ENCODE peak calls at places on chromosomes 13 and 19, in four cellular contexts. One of them, this sample, is unnamed.

GRCh38 chr19:14449321-14449720 is 16.2 kb downstream of the PKN1 start:
- DNase-seq in IMR-90: no peak
- DNase-seq in K562: no peak
- DNase-seq in GM12878: no peak
- DNase-seq in this sample: no peak

GRCh38 chr13:82636119-82636518 is 1246.2 kb downstream of the SLITRK1 start:
- DNase-seq in IMR-90: peak
- DNase-seq in K562: no peak
- DNase-seq in GM12878: no peak
- DNase-seq in this sample: no peak

GRCh38 chr13:103297083-103297482 is 230.9 kb upstream of the SLC10A2 start:
- DNase-seq in IMR-90: no peak
- DNase-seq in K562: no peak
- DNase-seq in GM12878: no peak
- DNase-seq in this sample: no peak

GRCh38 chr13:40519637-40520036 is 146.8 kb downstream of the FOXO1 start:
- DNase-seq in IMR-90: no peak
- DNase-seq in K562: no peak
- DNase-seq in GM12878: no peak
- DNase-seq in this sample: no peak

GRCh38 chr19:30344446-30345425 is 27.4 kb upstream of the ZNF536 start:
- DNase-seq in IMR-90: no peak
- DNase-seq in K562: no peak
- DNase-seq in GM12878: no peak
- DNase-seq in this sample: no peak

GRCh38 chr19:57302020-57302465 is 18.2 kb upstream of the ZNF543 start:
- DNase-seq in IMR-90: peak
- DNase-seq in K562: no peak
- DNase-seq in GM12878: no peak
- DNase-seq in this sample: no peak

GRCh38 chr19:49771674-49772139 is 4.9 kb downstream of the AP2A1 start:
- DNase-seq in IMR-90: no peak
- DNase-seq in K562: no peak
- DNase-seq in GM12878: no peak
- DNase-seq in this sample: no peak

GRCh38 chr19:40300668-40301067 is 15.5 kb upstream of the AKT2 start:
- DNase-seq in IMR-90: no peak
- DNase-seq in K562: no peak
- DNase-seq in GM12878: no peak
- DNase-seq in this sample: no peak

GRCh38 chr19:44803442-44804428 is 5.2 kb upstream of the BCAM start:
- DNase-seq in IMR-90: no peak
- DNase-seq in K562: no peak
- DNase-seq in GM12878: no peak
- DNase-seq in this sample: no peak

GRCh38 chr19:823565-824121 is 1.9 kb upstream of the PLPPR3 start:
- DNase-seq in IMR-90: no peak
- DNase-seq in K562: peak
- DNase-seq in GM12878: no peak
- DNase-seq in this sample: no peak

GRCh38 chr13:28425796-28426195 is 69.1 kb downstream of the FLT1 start:
- DNase-seq in IMR-90: peak
- DNase-seq in K562: no peak
- DNase-seq in GM12878: no peak
- DNase-seq in this sample: no peak

GRCh38 chr13:28421674-28422410 is 73.1 kb downstream of the FLT1 start:
- DNase-seq in IMR-90: no peak
- DNase-seq in K562: no peak
- DNase-seq in GM12878: no peak
- DNase-seq in this sample: no peak

DNA sequence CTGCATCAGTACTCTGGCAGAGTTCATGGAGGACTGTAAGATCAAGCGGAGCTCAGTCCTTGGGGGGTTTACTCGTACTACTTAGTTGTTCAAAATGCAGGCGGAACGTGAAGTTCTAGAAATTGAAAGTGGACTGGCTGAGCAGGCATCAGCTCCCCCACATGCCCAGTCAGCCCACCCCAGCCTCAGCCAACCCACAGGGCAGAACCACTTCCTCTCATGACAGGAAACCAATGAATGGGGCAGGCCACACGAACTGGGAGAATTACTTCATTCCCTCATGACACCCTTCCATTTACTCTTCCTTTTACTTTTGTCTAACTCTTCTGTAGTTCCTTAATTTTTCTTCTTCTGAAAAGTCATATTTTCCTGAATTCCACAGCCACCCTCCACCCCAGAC is 71.9 kb downstream of the FLT1 start:
- DNase-seq in IMR-90: no peak
- DNase-seq in K562: no peak
- DNase-seq in GM12878: peak
- DNase-seq in this sample: no peak
- TF ChIP-seq FOS in IMR-90: no peak
- TF ChIP-seq FOS in K562: no peak
- TF ChIP-seq FOS in GM12878: no peak
- TF ChIP-seq FOS in this sample: no peak

GRCh38 chr13:42893346-42893745 is 98.7 kb downstream of the EPSTI1 start:
- DNase-seq in IMR-90: peak
- DNase-seq in K562: no peak
- DNase-seq in GM12878: no peak
- DNase-seq in this sample: peak

GRCh38 chr13:42895781-42896180 is 96.3 kb downstream of the EPSTI1 start:
- DNase-seq in IMR-90: no peak
- DNase-seq in K562: no peak
- DNase-seq in GM12878: no peak
- DNase-seq in this sample: peak

GRCh38 chr13:42891591-42891990 is 100.5 kb downstream of the EPSTI1 start:
- DNase-seq in IMR-90: no peak
- DNase-seq in K562: no peak
- DNase-seq in GM12878: no peak
- DNase-seq in this sample: peak

GRCh38 chr13:42892760-42893159 is 99.3 kb downstream of the EPSTI1 start:
- DNase-seq in IMR-90: peak
- DNase-seq in K562: no peak
- DNase-seq in GM12878: no peak
- DNase-seq in this sample: no peak

GRCh38 chr13:42894765-42895181 is 97.3 kb downstream of the EPSTI1 start:
- DNase-seq in IMR-90: peak
- DNase-seq in K562: no peak
- DNase-seq in GM12878: no peak
- DNase-seq in this sample: peak
- TF ChIP-seq FOS in IMR-90: no peak
- TF ChIP-seq FOS in K562: no peak
- TF ChIP-seq FOS in GM12878: no peak
- TF ChIP-seq FOS in this sample: no peak

DNA sequence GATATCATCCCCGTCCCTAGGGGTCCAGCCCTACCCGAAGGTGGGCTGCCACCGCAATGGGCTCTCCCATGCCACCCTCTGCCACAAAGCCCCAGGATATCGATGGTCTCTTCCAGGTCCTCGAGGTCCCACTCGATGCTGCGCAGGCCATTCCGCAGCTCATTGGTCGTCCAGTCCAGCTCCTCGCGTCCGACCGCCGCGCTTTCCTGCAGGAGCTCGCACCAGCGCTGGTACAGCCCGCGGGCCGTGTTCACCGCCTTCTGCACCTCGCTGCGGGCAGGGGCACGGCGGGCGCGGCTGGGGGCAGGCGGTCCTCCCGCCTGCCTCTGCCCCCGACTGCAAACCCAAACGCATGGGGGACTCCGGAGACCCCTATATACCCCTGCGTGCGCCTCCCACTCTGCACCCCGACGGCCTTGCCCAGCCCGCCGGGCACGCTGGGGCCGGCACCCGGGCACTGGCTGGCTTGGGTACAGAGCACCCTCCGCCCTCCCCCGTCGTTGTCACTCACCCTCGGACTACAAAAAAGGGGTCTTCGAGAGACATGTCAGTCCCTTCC is 468 bp downstream of the STX10 start:
- DNase-seq in IMR-90: no peak
- DNase-seq in K562: no peak
- DNase-seq in GM12878: no peak
- DNase-seq in this sample: peak
- TF ChIP-seq FOS in IMR-90: no peak
- TF ChIP-seq FOS in K562: no peak
- TF ChIP-seq FOS in GM12878: no peak
- TF ChIP-seq FOS in this sample: no peak

GRCh38 chr19:38270587-38271167 is 6.3 kb downstream of the SPINT2 start:
- DNase-seq in IMR-90: peak
- DNase-seq in K562: peak
- DNase-seq in GM12878: no peak
- DNase-seq in this sample: no peak
- TF ChIP-seq FOS in IMR-90: no peak
- TF ChIP-seq FOS in K562: no peak
- TF ChIP-seq FOS in GM12878: no peak
- TF ChIP-seq FOS in this sample: no peak

DNA sequence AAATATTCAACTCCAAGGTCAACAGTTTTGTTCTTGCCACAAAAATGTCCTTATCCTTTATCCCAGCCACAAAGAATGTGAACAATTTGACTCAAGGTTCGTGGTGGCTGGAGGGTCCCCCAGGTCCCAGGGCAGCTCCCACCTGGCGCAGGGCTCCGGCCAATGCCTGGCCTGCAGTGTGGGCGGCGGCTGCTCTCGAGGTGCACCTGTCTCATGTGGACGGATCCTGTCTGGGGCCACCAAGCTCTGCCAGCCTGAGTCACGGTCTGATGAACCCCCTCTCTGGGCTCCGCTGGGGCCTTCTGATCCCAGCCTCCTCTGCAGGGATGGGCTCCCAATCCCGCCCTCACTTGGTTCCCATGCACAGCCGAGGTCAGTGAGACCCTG is 49.4 kb downstream of the GAS6 start:
- DNase-seq in IMR-90: peak
- DNase-seq in K562: no peak
- DNase-seq in GM12878: no peak
- DNase-seq in this sample: no peak
- TF ChIP-seq FOS in IMR-90: no peak
- TF ChIP-seq FOS in K562: no peak
- TF ChIP-seq FOS in GM12878: no peak
- TF ChIP-seq FOS in this sample: no peak

DNA sequence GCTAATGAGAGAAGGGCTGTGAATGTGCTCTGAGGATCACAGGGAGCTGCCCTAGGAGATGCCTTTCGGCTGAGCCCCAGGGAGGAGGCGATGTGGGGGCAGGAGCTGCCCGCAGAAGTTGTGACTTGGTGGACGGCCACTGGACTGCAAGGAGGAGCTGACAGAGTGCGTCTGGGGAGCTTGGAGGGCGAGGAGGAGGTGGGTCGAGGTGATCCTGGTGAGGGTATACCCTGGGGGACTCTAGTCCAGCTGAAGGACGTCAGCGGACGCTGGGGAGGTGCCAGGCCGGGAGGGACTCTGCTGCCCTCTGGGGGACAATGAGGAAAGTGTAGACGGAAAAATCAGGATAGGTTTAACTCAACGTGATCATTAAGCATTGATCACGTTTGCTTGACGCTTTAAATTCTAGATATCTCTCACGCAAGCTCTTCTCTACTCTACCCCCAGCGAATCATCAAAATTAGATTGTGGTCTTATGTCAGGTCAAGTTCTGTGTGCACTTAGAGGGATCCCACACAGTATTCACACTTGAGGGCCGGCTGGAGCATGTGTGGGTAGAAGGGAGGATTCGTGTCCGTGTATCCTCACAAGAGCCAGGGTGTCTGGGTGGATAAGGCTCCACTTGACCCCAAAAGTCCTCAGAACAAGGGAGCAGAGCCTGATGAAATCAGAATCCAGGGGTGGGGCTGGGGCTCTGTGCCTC is 3.3 kb upstream of the CEACAM7 start:
- DNase-seq in IMR-90: no peak
- DNase-seq in K562: peak
- DNase-seq in GM12878: no peak
- DNase-seq in this sample: peak
- TF ChIP-seq FOS in IMR-90: no peak
- TF ChIP-seq FOS in K562: no peak
- TF ChIP-seq FOS in GM12878: no peak
- TF ChIP-seq FOS in this sample: no peak